ENCODE peak calls at places on chromosome 5, in five cellular contexts. K, Z, N, X and R are unnamed samples.

GRCh38 chr5:7927466-7928375 is 58.8 kb downstream of the MTRR start:
- DNase-seq in K (peak; percentile 67), Z (peak; percentile 64), N (peak; percentile 63), X (peak; percentile 58), R (no peak)

GRCh38 chr5:53335115-53335514 is 145.3 kb upstream of the FST start:
- DNase-seq in K (no peak), Z (peak; percentile 34), N (no peak), X (peak; percentile 43), R (no peak)

GRCh38 chr5:112685929-112686328 is 51.8 kb upstream of the APC start:
- DNase-seq in K (no peak), Z (peak; percentile 27), N (no peak), X (no peak), R (no peak)

GRCh38 chr5:42250-42649 is 49.7 kb upstream of the PLEKHG4B start:
- DNase-seq in K (no peak), Z (peak; percentile 4), N (peak; percentile 6), X (no peak), R (no peak)

GRCh38 chr5:121086671-121087070 is 622.6 kb downstream of the PRR16 start:
- DNase-seq in K (no peak), Z (no peak), N (no peak), X (no peak), R (no peak)

GRCh38 chr5:128290152-128290858 is 206.7 kb downstream of the SLC12A2 start:
- DNase-seq in K (no peak), Z (peak; percentile 33), N (no peak), X (no peak), R (no peak)

GRCh38 chr5:4511996-4512656 is 628.0 kb upstream of the ADAMTS16 start:
- DNase-seq in K (no peak), Z (no peak), N (no peak), X (no peak), R (no peak)

GRCh38 chr5:71475788-71476384 is 20.4 kb downstream of the BDP1 start:
- DNase-seq in K (no peak), Z (peak; percentile 29), N (peak; percentile 24), X (no peak), R (no peak)

GRCh38 chr5:73540192-73540591 is 25.2 kb downstream of the ANKRA2 start:
- DNase-seq in K (no peak), Z (peak; percentile 90), N (peak; percentile 32), X (no peak), R (no peak)

GRCh38 chr5:138240690-138241385 is 27.7 kb upstream of the CDC23 start:
- DNase-seq in K (no peak), Z (no peak), N (no peak), X (no peak), R (no peak)

GRCh38 chr5:54942064-54942778 is 43.2 kb downstream of the ESM1 start:
- DNase-seq in K (no peak), Z (no peak), N (no peak), X (no peak), R (no peak)

GRCh38 chr5:43312076-43312620 is 1.1 kb downstream of the HMGCS1 start:
- DNase-seq in K (no peak), Z (no peak), N (no peak), X (no peak), R (no peak)

GRCh38 chr5:142378737-142379365 is 54.0 kb upstream of the SPRY4 start:
- DNase-seq in K (no peak), Z (no peak), N (no peak), X (no peak), R (no peak)

GRCh38 chr5:147349241-147349640 is 114.4 kb downstream of the STK32A start:
- DNase-seq in K (no peak), Z (no peak), N (no peak), X (no peak), R (no peak)

GRCh38 chr5:118726891-118727290 is 261.5 kb downstream of the DTWD2 start:
- DNase-seq in K (no peak), Z (no peak), N (no peak), X (no peak), R (no peak)

GRCh38 chr5:14868771-14869170 is 2.8 kb downstream of the ANKH start:
- DNase-seq in K (no peak), Z (no peak), N (no peak), X (no peak), R (no peak)

GRCh38 chr5:113081091-113081490 is 104.5 kb downstream of the DCP2 start:
- DNase-seq in K (no peak), Z (no peak), N (no peak), X (no peak), R (no peak)

GRCh38 chr5:170503970-170504525 is at the start of gene KCNIP1:
- DNase-seq in K (no peak), Z (no peak), N (no peak), X (no peak), R (peak; percentile 79)

GRCh38 chr5:73997936-73998335 is 371.9 kb downstream of the ARHGEF28 start:
- DNase-seq in K (no peak), Z (no peak), N (no peak), X (no peak), R (no peak)

GRCh38 chr5:144406463-144406862 is 235.8 kb downstream of the KCTD16 start:
- DNase-seq in K (no peak), Z (no peak), N (no peak), X (no peak), R (no peak)

GRCh38 chr5:175796536-175797499 is 74.6 kb upstream of the CPLX2 start:
- DNase-seq in K (peak; percentile 72), Z (peak; percentile 74), N (peak; percentile 83), X (peak; percentile 78), R (peak; percentile 86)

GRCh38 chr5:148641735-148642134 is 12.6 kb downstream of the HTR4 start:
- DNase-seq in K (no peak), Z (no peak), N (no peak), X (no peak), R (no peak)

GRCh38 chr5:178651046-178651810 is 24.4 kb upstream of the CLK4 start:
- DNase-seq in K (no peak), Z (peak; percentile 21), N (peak; percentile 11), X (no peak), R (no peak)

GRCh38 chr5:95956900-95957293 is 4.8 kb downstream of the ELL2 start:
- DNase-seq in K (no peak), Z (no peak), N (no peak), X (no peak), R (no peak)

GRCh38 chr5:95958308-95959014 is 3.2 kb downstream of the ELL2 start:
- DNase-seq in K (no peak), Z (peak; percentile 54), N (peak; percentile 43), X (peak; percentile 69), R (peak; percentile 74)

GRCh38 chr5:95957804-95958203 is 3.8 kb downstream of the ELL2 start:
- DNase-seq in K (no peak), Z (no peak), N (no peak), X (no peak), R (no peak)

GRCh38 chr5:95954716-95955115 is 6.9 kb downstream of the ELL2 start:
- DNase-seq in K (no peak), Z (peak; percentile 73), N (peak; percentile 30), X (no peak), R (no peak)

GRCh38 chr5:95955996-95956899 is 5.4 kb downstream of the ELL2 start:
- DNase-seq in K (no peak), Z (no peak), N (peak; percentile 83), X (no peak), R (no peak)
- H3K27ac ChIP-seq in K (no peak overlapping the region), Z (peak overlapping the region; percentile 84), N (no peak overlapping the region), X (peak overlapping the region; percentile 100), R (no peak overlapping the region)

DNA sequence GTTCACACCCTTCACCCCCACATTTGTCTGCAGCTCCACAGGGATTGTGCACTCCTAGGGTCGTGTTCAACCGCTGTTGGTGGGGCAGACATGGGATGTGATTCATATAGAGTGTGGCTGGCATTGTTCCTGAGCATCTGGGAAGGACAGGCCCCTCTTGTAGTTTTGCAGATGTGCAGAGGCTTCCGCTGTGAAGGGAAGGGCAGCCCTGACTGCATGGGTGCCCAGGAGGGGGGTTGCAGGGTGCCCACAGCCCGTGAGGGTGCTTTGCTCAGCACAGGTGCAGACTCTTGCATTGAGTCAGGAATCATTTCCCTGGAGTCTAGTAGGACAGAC is 30.2 kb upstream of the PITX1 start:
- DNase-seq in K (no peak), Z (no peak), N (no peak), X (no peak), R (peak; percentile 25)
- H3K27me3 ChIP-seq in K (no peaks in the 10 kb centered on the region), Z (peaks cover 6% of the 10 kb centered on the region), N (no peaks in the 10 kb centered on the region), X (no peaks in the 10 kb centered on the region), R (no peaks in the 10 kb centered on the region)

GRCh38 chr5:135332519-135333150 is 66.4 kb downstream of the MACROH2A1 start:
- DNase-seq in K (no peak), Z (peak; percentile 77), N (peak; percentile 85), X (no peak), R (no peak)

GRCh38 chr5:135329101-135329912 is 69.7 kb downstream of the MACROH2A1 start:
- DNase-seq in K (no peak), Z (no peak), N (no peak), X (no peak), R (no peak)

GRCh38 chr5:135329913-135330797 is 68.9 kb downstream of the MACROH2A1 start:
- DNase-seq in K (no peak), Z (no peak), N (no peak), X (no peak), R (no peak)

GRCh38 chr5:135331612-135332011 is 67.4 kb downstream of the MACROH2A1 start:
- DNase-seq in K (no peak), Z (peak; percentile 42), N (no peak), X (no peak), R (no peak)

DNA sequence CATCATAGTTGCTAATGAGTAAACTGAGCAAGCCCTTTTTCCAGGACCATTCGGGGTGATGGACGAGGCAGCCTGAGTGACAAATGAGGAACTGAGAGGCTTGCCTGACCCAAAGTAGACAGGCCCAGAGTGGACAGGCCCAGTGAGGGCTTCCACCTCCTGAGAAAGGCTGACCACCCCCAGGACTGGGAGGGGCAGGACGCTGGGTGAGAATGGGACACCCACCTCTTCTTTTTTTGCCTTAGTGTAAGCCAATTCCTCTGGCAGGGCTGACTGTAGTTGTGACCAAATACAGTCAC is 68.3 kb downstream of the MACROH2A1 start:
- DNase-seq in K (no peak), Z (no peak), N (no peak), X (no peak), R (no peak)
- H3K27ac ChIP-seq in K (no peak overlapping the region), Z (no peak overlapping the region), N (no peak overlapping the region), X (peak overlapping the region; percentile 6), R (no peak overlapping the region)

GRCh38 chr5:125179617-125180016 is 433.2 kb upstream of the ZNF608 start:
- DNase-seq in K (no peak), Z (no peak), N (no peak), X (no peak), R (no peak)

GRCh38 chr5:125176005-125176390 is 429.6 kb upstream of the ZNF608 start:
- DNase-seq in K (no peak), Z (no peak), N (no peak), X (no peak), R (no peak)

GRCh38 chr5:125180222-125180621 is 433.8 kb upstream of the ZNF608 start:
- DNase-seq in K (no peak), Z (peak; percentile 37), N (peak; percentile 46), X (no peak), R (no peak)

GRCh38 chr5:125175348-125176004 is 429.0 kb upstream of the ZNF608 start:
- DNase-seq in K (no peak), Z (no peak), N (no peak), X (no peak), R (no peak)

DNA sequence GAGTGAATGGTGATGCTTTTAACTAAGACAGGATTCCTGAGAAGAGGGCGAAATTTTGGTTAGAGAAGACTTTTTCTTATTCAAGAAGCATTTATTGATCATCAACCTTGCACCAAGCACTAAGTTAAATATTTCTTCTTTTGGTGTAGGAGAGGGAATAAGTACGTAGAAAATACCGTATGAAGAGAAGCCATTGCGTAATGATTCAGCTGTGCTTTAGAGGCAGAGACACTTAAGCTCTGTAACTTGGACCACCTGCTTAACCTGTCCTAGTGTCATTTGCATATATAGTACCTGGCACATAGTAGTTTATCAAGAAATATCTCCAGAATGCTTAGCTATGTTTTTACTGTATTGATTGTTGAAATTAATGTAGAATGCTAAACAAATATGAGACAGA is 430.9 kb upstream of the ZNF608 start:
- DNase-seq in K (no peak), Z (no peak), N (no peak), X (no peak), R (no peak)
- H3K27me3 ChIP-seq in K (no peaks in the 10 kb centered on the region), Z (no peaks in the 10 kb centered on the region), N (no peaks in the 10 kb centered on the region), X (no peaks in the 10 kb centered on the region), R (no peaks in the 10 kb centered on the region)